ENCODE peak calls at places on chromosomes 4 and X, in ten cellular contexts. B is amniotic stem cell; A is NCI-H1436 treated with DMSO at 0.1 percent for 48 hours; W is stimulated activated naive B cell treated with anti-CD40 and anti-IgM and Interleukin-4, amounts not matched to agents 10 μg/mL and 1 μg/mL and 100 μg/mL, for 72 hours; D is stimulated activated CD4-positive, alpha-beta T cell treated with anti-CD3 and anti-CD28 coated beads, Interleukin-4, amount 100 ng/mL, for 1 hour; J is left ventricle myocardium superior; R is glutamatergic neuron; P is central memory CD4-positive, alpha-beta T cell; O is EL; U is pons. Q is an unnamed sample.

GRCh38 chr4:7472443-7473013 is 37.8 kb upstream of the PSAPL1 start:
- DNase-seq in B (no peak), A (no peak), W (no peak), D (no peak), J (no peak), R (no peak), P (no peak), O (no peak), U (no peak), Q (peak; percentile 60)

GRCh38 chr4:177313263-177313662 is 3.6 kb downstream of the NEIL3 start:
- DNase-seq in B (no peak), A (no peak), W (no peak), D (no peak), J (no peak), R (no peak), P (no peak), O (peak; percentile 35), U (no peak), Q (no peak)

GRCh38 chr4:186728631-186729271 is 5.1 kb upstream of the FAT1 start:
- DNase-seq in B (no peak), A (no peak), W (no peak), D (no peak), J (no peak), R (no peak), P (no peak), O (peak; percentile 68), U (no peak), Q (no peak)

GRCh38 chrX:51568586-51568985 is 50.1 kb downstream of the CENPVL3 start:
- DNase-seq in B (peak; percentile 2), A (no peak), W (no peak), D (no peak), J (no peak), R (no peak), P (no peak), O (peak; percentile 69), U (no peak), Q (no peak)

GRCh38 chrX:54640721-54641120 is 110.7 kb downstream of the GNL3L start:
- DNase-seq in B (no peak), A (no peak), W (no peak), D (no peak), J (no peak), R (no peak), P (no peak), O (no peak), U (peak; percentile 1), Q (peak; percentile 8)

GRCh38 chrX:54825716-54826428 is 18.3 kb downstream of the MAGED2 start:
- DNase-seq in B (no peak), A (no peak), W (no peak), D (peak; percentile 11), J (no peak), R (no peak), P (no peak), O (no peak), U (no peak), Q (no peak)

GRCh38 chr4:44479731-44480130 is 31.1 kb upstream of the KCTD8 start:
- DNase-seq in B (no peak), A (no peak), W (no peak), D (no peak), J (no peak), R (no peak), P (no peak), O (no peak), U (no peak), Q (no peak)

GRCh38 chr4:156705291-156705690 is 266.3 kb downstream of the PDGFC start:
- DNase-seq in B (no peak), A (no peak), W (no peak), D (no peak), J (no peak), R (no peak), P (no peak), O (peak; percentile 58), U (no peak), Q (no peak)

GRCh38 chr4:56910172-56910967 is 2.7 kb downstream of the REST start:
- DNase-seq in B (no peak), A (no peak), W (no peak), D (no peak), J (no peak), R (no peak), P (no peak), O (no peak), U (peak; percentile 31), Q (no peak)

GRCh38 chr4:15989431-15989830 is 26.5 kb upstream of the FGFBP2 start:
- DNase-seq in B (no peak), A (no peak), W (no peak), D (no peak), J (no peak), R (no peak), P (no peak), O (no peak), U (no peak), Q (no peak)

GRCh38 chrX:1281511-1281910 is 12.9 kb downstream of the CSF2RA start:
- DNase-seq in B (no peak), A (no peak), W (no peak), D (no peak), J (no peak), R (no peak), P (no peak), O (peak; percentile 70), U (no peak), Q (no peak)